ENCODE peak calls at places on chromosome 10, in five cellular contexts. T, F, K, Z and S are unnamed samples.

GRCh38 chr10:3499120-3499519 is 285.9 kb downstream of the KLF6 start:
- DNase-seq in K (no peak), F (peak), Z (no peak), T (no peak), S (no peak)

GRCh38 chr10:17006631-17007161 is 122.9 kb downstream of the CUBN start:
- DNase-seq in F (peak), K (no peak), T (no peak), Z (no peak), S (no peak)

GRCh38 chr10:124701881-124702656 is 42.1 kb downstream of the FAM53B start:
- DNase-seq in Z (no peak), K (no peak), T (no peak), F (peak), S (no peak)

GRCh38 chr10:71431945-71432905 is 35.5 kb downstream of the CDH23 start:
- DNase-seq in Z (peak), F (no peak), K (no peak), T (no peak), S (peak)

GRCh38 chr10:127715782-127716378 is 21.1 kb upstream of the FOXI2 start:
- DNase-seq in K (no peak), F (peak), T (no peak), Z (no peak), S (no peak)

GRCh38 chr10:131802156-131802915 is 98.5 kb upstream of the PPP2R2D start:
- DNase-seq in F (no peak), Z (no peak), K (no peak), T (no peak), S (peak)

GRCh38 chr10:2813277-2813676 is 254.1 kb upstream of the PFKP start:
- DNase-seq in F (no peak), Z (no peak), T (no peak), K (no peak), S (no peak)

GRCh38 chr10:63247771-63248170 is 114.6 kb downstream of the NRBF2 start:
- DNase-seq in K (no peak), Z (no peak), T (no peak), F (peak), S (no peak)

GRCh38 chr10:42476101-42476500 is 162.3 kb downstream of the ZNF33B start:
- DNase-seq in Z (no peak), F (no peak), T (no peak), K (no peak), S (no peak)

GRCh38 chr10:110016037-110016436 is 8.3 kb downstream of the ADD3 start:
- DNase-seq in K (no peak), F (peak), T (no peak), Z (peak), S (no peak)

GRCh38 chr10:7474388-7474787 is 63.6 kb upstream of the SFMBT2 start:
- DNase-seq in Z (no peak), K (no peak), F (no peak), T (no peak), S (no peak)

GRCh38 chr10:77586719-77587423 is 50.7 kb downstream of the KCNMA1 start:
- DNase-seq in T (peak), Z (no peak), K (no peak), F (peak), S (no peak)

GRCh38 chr10:10989669-10990068 is 28.0 kb upstream of the CELF2 start:
- DNase-seq in T (no peak), F (no peak), Z (no peak), K (no peak), S (no peak)

GRCh38 chr10:72066318-72067284 is 21.8 kb downstream of the SPOCK2 start:
- DNase-seq in K (no peak), F (no peak), T (no peak), Z (no peak), S (no peak)

GRCh38 chr10:123896217-123896927 is 4.8 kb upstream of the CPXM2 start:
- DNase-seq in Z (no peak), K (no peak), T (no peak), F (no peak), S (no peak)

GRCh38 chr10:30813872-30814471 is 184.4 kb upstream of the LYZL2 start:
- DNase-seq in F (peak), T (no peak), Z (no peak), K (no peak), S (no peak)

GRCh38 chr10:127082651-127083050 is 113.7 kb downstream of the INSYN2A start:
- DNase-seq in K (no peak), T (no peak), Z (no peak), F (no peak), S (no peak)

GRCh38 chr10:102759497-102760210 is 15.9 kb downstream of the WBP1L start:
- DNase-seq in K (no peak), T (no peak), F (no peak), Z (no peak), S (no peak)

GRCh38 chr10:71176661-71177060 is 35.7 kb upstream of the UNC5B start:
- DNase-seq in K (no peak), Z (no peak), T (no peak), F (no peak), S (no peak)

GRCh38 chr10:90193240-90193985 is 492.0 kb downstream of the KIF20B start:
- DNase-seq in F (peak), T (no peak), Z (no peak), K (no peak), S (no peak)

GRCh38 chr10:127150136-127150535 is 46.3 kb downstream of the INSYN2A start:
- DNase-seq in Z (no peak), K (no peak), F (peak), T (no peak), S (no peak)

GRCh38 chr10:5814110-5815107 is 1.2 kb upstream of the GDI2 start:
- DNase-seq in Z (no peak), F (peak), K (no peak), T (no peak), S (peak)

GRCh38 chr10:23035569-23035968 is 59.8 kb upstream of the MSRB2 start:
- DNase-seq in Z (no peak), T (no peak), K (no peak), F (no peak), S (no peak)

GRCh38 chr10:133275683-133276092 is 980 bp downstream of the ADAM8 start:
- DNase-seq in K (no peak), T (peak), F (no peak), Z (no peak), S (no peak)

GRCh38 chr10:86139066-86139657 is 227.4 kb downstream of the GRID1 start:
- DNase-seq in F (no peak), Z (peak), K (no peak), T (peak), S (no peak)

GRCh38 chr10:7230956-7231355 is 179.9 kb downstream of the SFMBT2 start:
- DNase-seq in Z (no peak), T (no peak), F (peak), K (no peak), S (no peak)

GRCh38 chr10:71631007-71631859 is 88.3 kb downstream of the C10orf105 start:
- DNase-seq in T (no peak), F (no peak), K (no peak), Z (no peak), S (no peak)

GRCh38 chr10:62817763-62818425 is 1.7 kb upstream of the EGR2 start:
- DNase-seq in K (peak), Z (peak), F (peak), T (peak), S (no peak)

GRCh38 chr10:129654461-129654860 is 187.4 kb downstream of the MGMT start:
- DNase-seq in T (no peak), Z (no peak), F (no peak), K (no peak), S (no peak)

GRCh38 chr10:69731184-69731583 is 70.5 kb upstream of the COL13A1 start:
- DNase-seq in Z (no peak), K (no peak), T (no peak), F (peak), S (no peak)
- TF ChIP-seq CTCF in Z (no peak), K (no peak), T (no peak), F (no peak), S (no peak)

GRCh38 chr10:51615764-51616298 is 83.6 kb downstream of the CSTF2T start:
- DNase-seq in Z (no peak), K (no peak), F (no peak), T (no peak), S (no peak)

GRCh38 chr10:51619365-51619764 is 80.0 kb downstream of the CSTF2T start:
- DNase-seq in Z (no peak), K (no peak), T (no peak), F (no peak), S (no peak)

GRCh38 chr10:51620131-51620530 is 79.3 kb downstream of the CSTF2T start:
- DNase-seq in T (no peak), K (no peak), F (no peak), Z (no peak), S (no peak)

GRCh38 chr10:51617576-51618298 is 81.7 kb downstream of the CSTF2T start:
- DNase-seq in K (no peak), Z (no peak), F (no peak), T (no peak), S (no peak)
- TF ChIP-seq CTCF in K (no peak), Z (no peak), F (no peak), T (no peak), S (no peak)

DNA sequence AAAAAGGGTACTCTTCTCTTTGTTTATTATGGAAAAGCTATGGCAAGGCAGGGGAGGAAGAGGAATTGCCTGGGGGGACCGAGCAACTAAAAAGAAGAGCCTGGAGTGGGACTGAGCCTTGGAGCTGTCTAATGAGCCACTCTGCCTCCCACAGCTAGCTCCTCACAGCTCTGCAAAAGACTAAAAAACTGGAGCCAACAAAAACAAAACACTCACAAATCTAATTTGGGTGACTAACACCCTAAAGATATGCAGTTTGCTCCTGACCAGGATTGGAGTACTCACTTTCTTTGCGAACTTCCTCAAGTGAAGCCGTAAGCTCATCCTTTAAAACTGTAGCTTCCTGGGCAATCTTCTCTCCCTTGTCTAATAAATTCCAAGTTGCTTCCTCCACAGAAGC is 89.4 kb downstream of the CTNNA3 start:
- DNase-seq in Z (no peak), K (no peak), T (no peak), F (peak), S (no peak)
- TF ChIP-seq CTCF in Z (no peak), K (no peak), T (no peak), F (no peak), S (no peak)

GRCh38 chr10:49761789-49762565 is at the start of gene OGDHL:
- DNase-seq in K (peak), F (peak), T (peak), Z (peak), S (peak)
- TF ChIP-seq CTCF in K (peak), F (no peak), T (no peak), Z (no peak), S (no peak)

DNA sequence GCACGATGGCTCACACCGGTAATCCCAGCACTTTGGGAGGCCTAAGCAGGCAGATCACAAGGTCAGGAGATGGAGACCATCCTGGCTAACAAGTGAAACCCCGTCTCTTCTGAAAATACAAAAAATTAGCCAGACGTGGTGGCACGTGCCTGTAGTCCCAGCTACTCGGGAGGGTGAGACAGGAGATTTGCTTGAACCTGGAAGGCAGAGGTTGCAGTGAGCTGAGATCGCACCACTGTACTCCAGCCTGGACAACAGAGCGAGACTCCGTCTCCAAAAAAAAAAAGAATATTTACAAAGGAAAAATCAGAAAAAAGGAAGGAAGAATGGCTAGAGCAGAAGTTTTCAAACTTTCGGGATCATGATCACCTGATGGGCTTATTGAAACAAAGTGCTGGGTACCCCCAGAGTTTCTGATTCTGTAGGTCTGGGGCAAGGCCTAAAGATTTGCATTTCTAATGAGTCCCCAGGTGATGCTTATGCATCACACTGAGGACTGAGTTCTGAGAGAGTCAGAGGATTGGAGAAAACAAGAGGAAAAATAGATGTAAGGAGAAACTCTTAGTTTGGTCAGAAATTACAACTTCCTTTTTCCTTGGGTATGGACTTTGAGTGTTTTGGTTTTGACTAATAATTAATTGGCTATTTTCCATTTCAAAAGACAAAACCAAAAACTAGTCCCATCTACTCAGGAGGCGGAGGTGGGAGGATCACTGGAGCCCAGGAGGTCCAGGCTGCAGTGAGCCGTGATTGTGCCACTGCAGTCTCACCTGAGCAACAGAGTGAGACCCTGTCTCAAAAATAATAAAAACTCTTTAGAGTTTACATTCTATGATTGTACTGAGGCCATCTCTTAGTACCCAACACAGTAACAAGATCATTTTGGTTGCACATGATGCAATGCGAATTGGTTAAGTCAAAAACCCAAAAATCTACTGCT is 14.4 kb downstream of the MARCHF5 start:
- DNase-seq in Z (no peak), T (no peak), K (no peak), F (no peak), S (no peak)
- TF ChIP-seq CTCF in Z (no peak), T (no peak), K (no peak), F (no peak), S (no peak)